ENCODE peak calls at places on chromosomes 1 and 21, in five cellular contexts. U, V, F, Z and O are unnamed samples.
A peak's percentile ranks its signal among the peaks of the same experiment; 100 is the strongest.

GRCh38 chr1:155093938-155094621 is 15.4 kb downstream of the EFNA3 start:
- DNase-seq in F (peak; percentile 54), U (no peak), Z (peak; percentile 46), V (peak; percentile 65), O (peak; percentile 35)

GRCh38 chr1:230979952-230980351 is 1.1 kb downstream of the ARV1 start:
- DNase-seq in V (no peak), U (no peak), F (no peak), Z (no peak), O (no peak)

GRCh38 chr1:55386456-55386855 is 171.3 kb upstream of the USP24 start:
- DNase-seq in U (no peak), F (no peak), V (no peak), Z (no peak), O (no peak)

GRCh38 chr21:16071082-16071481 is 341.3 kb downstream of the USP25 start:
- DNase-seq in Z (no peak), F (no peak), V (no peak), U (no peak), O (no peak)

GRCh38 chr1:228007054-228007800 is 429 bp downstream of the WNT3A start:
- DNase-seq in F (no peak), Z (no peak), U (no peak), V (no peak), O (no peak)

GRCh38 chr21:28754127-28754611 is 238.5 kb downstream of the LTN1 start:
- DNase-seq in F (no peak), Z (no peak), V (no peak), U (no peak), O (no peak)

GRCh38 chr1:111754964-111755320 is 759 bp upstream of the DDX20 start:
- DNase-seq in V (peak; percentile 56), F (no peak), Z (no peak), U (no peak), O (no peak)

GRCh38 chr1:147618077-147618569 is 52.2 kb downstream of the ACP6 start:
- DNase-seq in V (no peak), Z (no peak), U (no peak), F (no peak), O (no peak)

GRCh38 chr1:66809736-66810326 is 8.8 kb upstream of the INSL5 start:
- DNase-seq in Z (no peak), F (no peak), V (no peak), U (no peak), O (no peak)

GRCh38 chr1:27955076-27955475 is 4.7 kb upstream of the XKR8 start:
- DNase-seq in Z (no peak), U (no peak), V (no peak), F (no peak), O (no peak)

GRCh38 chr1:12712929-12713328 is 3.0 kb upstream of the AADACL3 start:
- DNase-seq in U (no peak), Z (no peak), V (no peak), F (no peak), O (no peak)

GRCh38 chr1:18923721-18924610 is 21.6 kb upstream of the ALDH4A1 start:
- DNase-seq in U (no peak), V (no peak), F (no peak), Z (no peak), O (no peak)

GRCh38 chr1:11920239-11920903 is 5.9 kb downstream of the KIAA2013 start:
- DNase-seq in Z (no peak), U (no peak), V (no peak), F (no peak), O (no peak)

GRCh38 chr1:216183007-216183406 is 240.2 kb downstream of the USH2A start:
- DNase-seq in Z (peak; percentile 13), F (no peak), U (no peak), V (no peak), O (no peak)

GRCh38 chr1:94971491-94971924 is 44.6 kb upstream of the CNN3 start:
- DNase-seq in Z (no peak), U (no peak), V (no peak), F (no peak), O (no peak)

GRCh38 chr1:27179373-27179772 is 24.4 kb upstream of the SLC9A1 start:
- DNase-seq in U (no peak), V (no peak), Z (no peak), F (no peak), O (no peak)

GRCh38 chr1:176619261-176619660 is 156.3 kb downstream of the PAPPA2 start:
- DNase-seq in V (no peak), U (no peak), Z (no peak), F (no peak), O (no peak)

GRCh38 chr1:50289495-50289894 is 133.7 kb downstream of the DMRTA2 start:
- DNase-seq in F (no peak), Z (no peak), U (no peak), V (no peak), O (no peak)

GRCh38 chr1:19739628-19740027 is 60.1 kb downstream of the TMCO4 start:
- DNase-seq in U (no peak), Z (no peak), F (no peak), V (no peak), O (no peak)

GRCh38 chr1:145985502-145986439 is 10.6 kb downstream of the TXNIP start:
- DNase-seq in Z (peak; percentile 56), U (no peak), V (no peak), F (no peak), O (peak; percentile 33)

GRCh38 chr1:54927475-54928240 is 40.7 kb upstream of the DHCR24 start:
- DNase-seq in U (no peak), F (no peak), V (no peak), Z (no peak), O (no peak)

GRCh38 chr21:38171723-38172344 is 85.0 kb upstream of the KCNJ15 start:
- DNase-seq in V (no peak), F (peak; percentile 66), U (no peak), Z (no peak), O (no peak)

GRCh38 chr1:197467881-197468280 is 199.8 kb downstream of the CRB1 start:
- DNase-seq in Z (no peak), U (no peak), F (no peak), V (no peak), O (no peak)

GRCh38 chr21:32887026-32887425 is 115.5 kb upstream of the PAXBP1 start:
- DNase-seq in Z (no peak), V (no peak), F (no peak), U (no peak), O (no peak)

GRCh38 chr21:38920631-38921398 is 115.1 kb downstream of the ETS2 start:
- DNase-seq in Z (no peak), V (no peak), F (no peak), U (no peak), O (no peak)

GRCh38 chr1:21077085-21077484 is 99.6 kb downstream of the EIF4G3 start:
- DNase-seq in V (no peak), U (no peak), Z (no peak), F (no peak), O (no peak)

GRCh38 chr1:116152950-116153691 is 41.9 kb downstream of the MAB21L3 start:
- DNase-seq in V (no peak), F (no peak), U (no peak), Z (peak; percentile 97), O (no peak)

GRCh38 chr1:192832492-192832891 is 23.7 kb downstream of the RGS2 start:
- DNase-seq in V (no peak), F (no peak), U (no peak), Z (no peak), O (no peak)

GRCh38 chr1:51623450-51623849 is 6.6 kb downstream of the OSBPL9 start:
- DNase-seq in F (no peak), Z (no peak), U (no peak), V (no peak), O (no peak)

GRCh38 chr1:51623025-51623424 is 6.1 kb downstream of the OSBPL9 start:
- DNase-seq in V (no peak), U (no peak), F (no peak), Z (no peak), O (no peak)

GRCh38 chr1:51627672-51628071 is 10.8 kb downstream of the OSBPL9 start:
- DNase-seq in Z (peak; percentile 49), V (no peak), U (no peak), F (no peak), O (no peak)

GRCh38 chr1:51622455-51622913 is 5.6 kb downstream of the OSBPL9 start:
- DNase-seq in F (no peak), V (peak; percentile 70), Z (peak; percentile 66), U (no peak), O (peak; percentile 96)

DNA sequence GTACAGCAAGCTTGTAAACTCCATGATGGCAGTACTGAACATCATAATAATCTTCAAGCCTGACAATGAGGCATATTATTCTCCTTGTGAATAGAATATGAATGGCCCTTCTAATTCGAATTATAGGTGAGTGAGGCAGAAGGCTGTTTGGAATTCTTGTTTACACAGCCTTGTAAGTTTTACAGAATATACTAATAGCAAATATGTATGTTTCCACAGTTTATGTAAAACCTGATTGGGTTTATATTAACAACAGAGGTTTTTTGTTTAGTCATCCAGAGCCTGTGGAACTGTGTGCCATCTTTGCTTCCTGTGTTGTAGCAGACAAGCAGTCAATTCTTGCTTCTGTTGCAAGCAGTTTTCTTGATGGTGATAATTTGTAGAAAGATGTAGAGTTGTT is 8.0 kb downstream of the OSBPL9 start:
- DNase-seq in U (no peak), Z (no peak), V (no peak), F (no peak), O (no peak)
- H3K27ac ChIP-seq in U (no peak overlapping the region), Z (no peak overlapping the region), V (peak overlapping the region; percentile 51), F (no peak overlapping the region), O (no peak overlapping the region)

DNA sequence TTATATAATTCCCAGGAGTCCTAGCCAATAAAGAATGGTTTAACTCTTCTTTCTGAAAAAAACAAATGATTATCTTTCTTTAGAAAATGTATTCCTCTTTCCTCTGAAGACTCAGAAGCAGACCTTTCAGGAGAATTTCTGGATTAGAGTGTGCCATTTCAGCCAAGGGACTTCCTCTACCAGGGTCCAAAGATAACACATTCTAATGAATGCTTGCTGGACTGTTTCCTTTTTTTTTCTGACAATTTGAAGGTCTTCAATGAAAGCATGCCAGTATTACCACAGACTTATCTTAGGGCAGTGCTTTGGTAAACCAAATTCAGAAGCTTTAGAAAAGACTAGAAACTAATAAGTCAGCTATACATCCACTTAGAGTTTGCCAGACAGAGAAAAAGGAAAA is 80.5 kb downstream of the RERE start:
- DNase-seq in Z (peak; percentile 82), U (no peak), V (no peak), F (no peak), O (no peak)
- H3K4me3 ChIP-seq in Z (no peak overlapping the region), U (no peak overlapping the region), V (no peak overlapping the region), F (no peak overlapping the region), O (no peak overlapping the region)

GRCh38 chr1:234970731-234971476 is 157.7 kb downstream of the TOMM20 start:
- DNase-seq in F (peak; percentile 68), V (no peak), Z (peak; percentile 81), U (no peak), O (no peak)
- TF ChIP-seq ATF3 in F (no peak), V (no peak), Z (no peak), U (no peak), O (no peak)

DNA sequence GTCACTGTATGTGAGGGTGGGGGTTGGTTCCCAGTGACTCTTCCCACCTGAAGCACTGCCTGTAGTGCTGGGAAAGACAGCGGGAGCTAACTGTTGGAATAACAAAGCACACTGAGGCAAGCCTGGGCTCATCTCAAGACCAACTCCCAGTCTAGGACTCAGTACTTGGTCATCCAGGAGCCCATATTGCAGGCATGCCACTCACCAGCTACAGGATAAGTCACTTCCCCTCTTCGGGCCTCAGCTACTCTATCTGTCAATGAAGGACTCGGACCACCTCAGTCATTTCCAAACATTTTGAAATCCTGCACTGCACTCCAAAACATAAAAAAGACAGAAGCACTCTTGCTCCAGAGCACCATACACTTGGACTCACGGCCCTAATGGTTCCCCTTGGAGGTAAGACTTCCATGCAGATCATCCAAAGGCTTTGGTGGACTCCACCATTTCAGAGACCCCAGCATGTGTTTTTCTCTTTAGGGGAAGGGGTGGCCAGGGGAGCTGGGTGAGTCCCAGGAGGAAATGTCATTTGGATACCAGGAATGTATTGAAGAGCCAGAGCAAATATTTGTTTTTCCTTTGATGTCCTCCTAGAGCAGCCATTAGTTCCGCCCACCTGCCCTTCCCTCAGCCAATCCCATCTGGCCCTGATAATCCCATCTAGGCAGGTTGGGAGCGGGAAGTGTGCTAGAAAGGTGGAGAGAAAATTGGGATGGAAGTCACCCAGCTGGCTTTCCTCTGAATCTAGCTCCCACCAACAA is 3.1 kb downstream of the NUAK2 start:
- DNase-seq in U (no peak), Z (peak; percentile 93), V (no peak), F (no peak), O (no peak)
- H3K27ac ChIP-seq in U (no peak overlapping the region), Z (peak overlapping the region; percentile 70), V (no peak overlapping the region), F (no peak overlapping the region), O (no peak overlapping the region)